ENCODE peak calls at places on chromosomes 7 and 10, in eight cellular contexts. I is stimulated activated CD8-positive, alpha-beta memory T cell treated with anti-CD3 and anti-CD28 coated beads, Interleukin-4, amount 100 ng/mL, for 48 hours; S is nephron progenitor cell; M is posterior vena cava; Y is activated gamma-delta T cell treated with anti-CD3 and anti-CD28 coated beads, Interleukin-2, amount 50 U/mL, for 16 hours; O is bronchial epithelial cell; P is prostate gland; C is lower lobe of right lung. E is an unnamed sample.

GRCh38 chr10:131694168-131694962 is 206.4 kb upstream of the PPP2R2D start:
- DNase-seq in I (no peak), S (no peak), M (peak), Y (no peak), O (no peak), P (no peak), C (no peak), E (no peak)

GRCh38 chr7:6078548-6078947 is 47.4 kb downstream of the ANKRD61 start:
- DNase-seq in I (no peak), S (no peak), M (no peak), Y (no peak), O (no peak), P (no peak), C (no peak), E (no peak)

GRCh38 chr7:43454936-43455518 is 127.9 kb upstream of the STK17A start:
- DNase-seq in I (no peak), S (no peak), M (no peak), Y (no peak), O (peak), P (no peak), C (no peak), E (peak)

GRCh38 chr7:116443101-116443523 is 56.4 kb upstream of the CAV2 start:
- DNase-seq in I (no peak), S (no peak), M (no peak), Y (no peak), O (peak), P (no peak), C (no peak), E (peak)

GRCh38 chr10:132980426-132981172 is 38.2 kb upstream of the CFAP46 start:
- DNase-seq in I (no peak), S (no peak), M (peak), Y (no peak), O (no peak), P (no peak), C (peak), E (no peak)

GRCh38 chr7:17489987-17490386 is 191.5 kb downstream of the AHR start:
- DNase-seq in I (no peak), S (no peak), M (no peak), Y (no peak), O (peak), P (peak), C (no peak), E (no peak)

GRCh38 chr7:155490697-155491628 is 33.0 kb downstream of the EN2 start:
- DNase-seq in I (peak), S (peak), M (peak), Y (no peak), O (no peak), P (no peak), C (peak), E (peak)

GRCh38 chr7:44540592-44541027 is 520 bp downstream of the NPC1L1 start:
- DNase-seq in I (no peak), S (no peak), M (no peak), Y (no peak), O (no peak), P (no peak), C (no peak), E (no peak)

GRCh38 chr10:18359839-18360238 is 219.6 kb downstream of the CACNB2 start:
- DNase-seq in I (no peak), S (no peak), M (no peak), Y (no peak), O (no peak), P (no peak), C (no peak), E (no peak)

GRCh38 chr7:127938588-127938987 is 92.6 kb downstream of the LRRC4 start:
- DNase-seq in I (no peak), S (no peak), M (no peak), Y (no peak), O (peak), P (no peak), C (no peak), E (peak)

GRCh38 chr7:67608806-67609205 is 612.2 kb downstream of the TYW1 start:
- DNase-seq in I (no peak), S (no peak), M (no peak), Y (no peak), O (no peak), P (no peak), C (no peak), E (no peak)

GRCh38 chr7:135998081-135998480 is 20.9 kb upstream of the MTPN start:
- DNase-seq in I (no peak), S (no peak), M (no peak), Y (no peak), O (peak), P (no peak), C (no peak), E (no peak)

GRCh38 chr7:43502941-43503340 is 80.0 kb upstream of the STK17A start:
- DNase-seq in I (no peak), S (no peak), M (no peak), Y (no peak), O (no peak), P (no peak), C (no peak), E (no peak)

GRCh38 chr7:6606866-6607583 is 8.4 kb upstream of the ZNF853 start:
- DNase-seq in I (no peak), S (no peak), M (no peak), Y (no peak), O (no peak), P (no peak), C (no peak), E (no peak)

GRCh38 chr10:13915710-13916109 is 328.9 kb downstream of the PRPF18 start:
- DNase-seq in I (no peak), S (no peak), M (no peak), Y (no peak), O (no peak), P (no peak), C (no peak), E (no peak)

GRCh38 chr7:12328888-12329770 is 74.5 kb downstream of the VWDE start:
- DNase-seq in I (no peak), S (no peak), M (no peak), Y (no peak), O (no peak), P (no peak), C (no peak), E (no peak)

GRCh38 chr7:54477083-54477482 is 65.1 kb upstream of the VSTM2A start:
- DNase-seq in I (no peak), S (no peak), M (no peak), Y (no peak), O (no peak), P (no peak), C (no peak), E (no peak)

GRCh38 chr7:25951414-25952276 is 200.4 kb upstream of the NFE2L3 start:
- DNase-seq in I (no peak), S (peak), M (no peak), Y (no peak), O (peak), P (no peak), C (no peak), E (no peak)

GRCh38 chr10:42428534-42428933 is 209.8 kb downstream of the ZNF33B start:
- DNase-seq in I (no peak), S (no peak), M (no peak), Y (no peak), O (peak), P (no peak), C (no peak), E (peak)

GRCh38 chr7:120272896-120273475 is at the start of gene KCND2:
- DNase-seq in I (no peak), S (peak), M (peak), Y (no peak), O (no peak), P (no peak), C (no peak), E (peak)

GRCh38 chr10:79446451-79447020 is 1.1 kb upstream of the ZCCHC24 start:
- DNase-seq in I (no peak), S (peak), M (peak), Y (no peak), O (no peak), P (peak), C (peak), E (peak)

GRCh38 chr10:4240641-4241197 is 455.7 kb upstream of the KLF6 start:
- DNase-seq in I (no peak), S (no peak), M (no peak), Y (no peak), O (no peak), P (no peak), C (no peak), E (peak)

GRCh38 chr10:30529373-30529998 is 95.5 kb downstream of the MAP3K8 start:
- DNase-seq in I (peak), S (no peak), M (peak), Y (peak), O (no peak), P (peak), C (peak), E (no peak)

GRCh38 chr7:106493041-106493731 is 167.8 kb downstream of the CCDC71L start:
- DNase-seq in I (no peak), S (no peak), M (no peak), Y (no peak), O (peak), P (no peak), C (peak), E (no peak)

GRCh38 chr10:15088428-15089261 is at the start of gene ACBD7:
- DNase-seq in I (peak), S (peak), M (peak), Y (peak), O (peak), P (peak), C (peak), E (peak)

GRCh38 chr10:5497289-5497688 is 2.1 kb downstream of the CALML5 start:
- DNase-seq in I (no peak), S (no peak), M (no peak), Y (no peak), O (no peak), P (no peak), C (no peak), E (no peak)

GRCh38 chr7:71710442-71710841 is 578.5 kb downstream of the GALNT17 start:
- DNase-seq in I (no peak), S (no peak), M (no peak), Y (no peak), O (no peak), P (peak), C (no peak), E (no peak)

GRCh38 chr10:115936926-115937755 is 335.9 kb downstream of the GFRA1 start:
- DNase-seq in I (no peak), S (no peak), M (no peak), Y (no peak), O (peak), P (no peak), C (no peak), E (peak)

GRCh38 chr7:100577507-100577906 is 3.8 kb upstream of the SAP25 start:
- DNase-seq in I (no peak), S (no peak), M (no peak), Y (no peak), O (no peak), P (no peak), C (no peak), E (no peak)

GRCh38 chr10:94450782-94451181 is 48.4 kb downstream of the TBC1D12 start:
- DNase-seq in I (no peak), S (no peak), M (no peak), Y (no peak), O (no peak), P (no peak), C (no peak), E (no peak)

GRCh38 chr10:97411411-97411810 is 10.3 kb upstream of the RRP12 start:
- DNase-seq in I (no peak), S (peak), M (no peak), Y (no peak), O (no peak), P (no peak), C (no peak), E (peak)

GRCh38 chr10:104254493-104255243 is at the start of gene GSTO1:
- DNase-seq in I (peak), S (peak), M (peak), Y (peak), O (peak), P (peak), C (peak), E (peak)

GRCh38 chr7:51121945-51122425 is 194.6 kb downstream of the COBL start:
- DNase-seq in I (no peak), S (peak), M (no peak), Y (no peak), O (peak), P (peak), C (no peak), E (peak)

GRCh38 chr7:17333227-17333626 is 34.8 kb downstream of the AHR start:
- DNase-seq in I (no peak), S (no peak), M (no peak), Y (no peak), O (no peak), P (no peak), C (no peak), E (peak)

GRCh38 chr10:5501976-5502902 is 2.9 kb upstream of the CALML5 start:
- DNase-seq in I (no peak), S (no peak), M (peak), Y (no peak), O (no peak), P (no peak), C (no peak), E (no peak)

E was measured in fibroblast of lung.